ENCODE peak calls at places on chromosomes 11 and 22, in seven cellular contexts. U is Panc1, Q is HCT116, R is A549, K is GM23338, A is GM12878, H is HepG2. M is an unnamed sample.

GRCh38 chr11:122751298-122752070 is 86.8 kb upstream of the CRTAM start:
- DNase-seq in U (no peak), Q (no peak), R (no peak), K (no peak), A (no peak), H (no peak), M (no peak)

GRCh38 chr22:43090130-43090789 is 1.1 kb upstream of the TTLL1 start:
- DNase-seq in U (peak), Q (peak), R (peak), K (no peak), A (peak), H (peak), M (peak)

GRCh38 chr22:47092896-47093311 is 330.5 kb downstream of the TBC1D22A start:
- DNase-seq in U (no peak), Q (no peak), R (no peak), K (no peak), A (no peak), H (no peak), M (no peak)

GRCh38 chr11:65953471-65953870 is 8.1 kb upstream of the SART1 start:
- DNase-seq in U (no peak), Q (no peak), R (no peak), K (no peak), A (no peak), H (no peak), M (no peak)

GRCh38 chr22:24051568-24051967 is 40.5 kb downstream of the CABIN1 start:
- DNase-seq in U (no peak), Q (no peak), R (no peak), K (no peak), A (no peak), H (no peak), M (no peak)

GRCh38 chr11:57823859-57824258 is 62.3 kb downstream of the CTNND1 start:
- DNase-seq in U (no peak), Q (no peak), R (no peak), K (no peak), A (no peak), H (no peak), M (no peak)

GRCh38 chr22:19290400-19291217 is 910 bp downstream of the CLTCL1 start:
- DNase-seq in U (no peak), Q (no peak), R (no peak), K (peak), A (no peak), H (peak), M (peak)

GRCh38 chr11:93663021-93663420 is 1.5 kb downstream of the CEP295 start:
- DNase-seq in U (no peak), Q (no peak), R (no peak), K (no peak), A (no peak), H (no peak), M (no peak)

GRCh38 chr11:116510886-116511650 is 261.7 kb downstream of the BUD13 start:
- DNase-seq in U (no peak), Q (no peak), R (no peak), K (no peak), A (no peak), H (no peak), M (no peak)

GRCh38 chr11:67558084-67558772 is 25.4 kb upstream of the GSTP1 start:
- DNase-seq in U (no peak), Q (no peak), R (no peak), K (no peak), A (peak), H (peak), M (no peak)

GRCh38 chr11:128467610-128468041 is 119.7 kb downstream of the ETS1 start:
- DNase-seq in U (peak), Q (peak), R (peak), K (no peak), A (no peak), H (peak), M (no peak)

GRCh38 chr11:126840201-126840886 is 160.2 kb downstream of the KIRREL3 start:
- DNase-seq in U (no peak), Q (no peak), R (no peak), K (no peak), A (no peak), H (no peak), M (no peak)

GRCh38 chr11:94796863-94797262 is 28.7 kb downstream of the AMOTL1 start:
- DNase-seq in U (no peak), Q (no peak), R (no peak), K (no peak), A (no peak), H (no peak), M (no peak)

GRCh38 chr22:49619301-49619700 is 208.4 kb downstream of the BRD1 start:
- DNase-seq in U (no peak), Q (no peak), R (no peak), K (no peak), A (no peak), H (no peak), M (no peak)

GRCh38 chr11:99275521-99275920 is 254.8 kb downstream of the CNTN5 start:
- DNase-seq in U (no peak), Q (no peak), R (no peak), K (no peak), A (no peak), H (no peak), M (no peak)

GRCh38 chr22:33529424-33530113 is 390.7 kb downstream of the LARGE1 start:
- DNase-seq in U (no peak), Q (no peak), R (no peak), K (no peak), A (no peak), H (no peak), M (no peak)

GRCh38 chr11:44033411-44033850 is 14.3 kb upstream of the ACCSL start:
- DNase-seq in U (no peak), Q (no peak), R (no peak), K (no peak), A (no peak), H (no peak), M (no peak)

GRCh38 chr11:22459053-22459452 is 120.9 kb downstream of the SLC17A6 start:
- DNase-seq in U (no peak), Q (no peak), R (no peak), K (no peak), A (no peak), H (no peak), M (no peak)

GRCh38 chr22:47837703-47838102 is 1075.3 kb downstream of the TBC1D22A start:
- DNase-seq in U (no peak), Q (peak), R (no peak), K (peak), A (no peak), H (peak), M (peak)

GRCh38 chr11:28606930-28607329 is 498.7 kb downstream of the METTL15 start:
- DNase-seq in U (no peak), Q (no peak), R (no peak), K (peak), A (no peak), H (no peak), M (no peak)

GRCh38 chr11:111851636-111852035 is 19.7 kb downstream of the ALG9 start:
- DNase-seq in U (no peak), Q (no peak), R (no peak), K (peak), A (no peak), H (peak), M (no peak)

GRCh38 chr11:133951484-133952198 is 5.1 kb downstream of the IGSF9B start:
- DNase-seq in U (no peak), Q (no peak), R (no peak), K (peak), A (no peak), H (no peak), M (no peak)

GRCh38 chr11:9210922-9211320 is 54.2 kb downstream of the DENND5A start:
- DNase-seq in U (no peak), Q (no peak), R (no peak), K (no peak), A (peak), H (no peak), M (no peak)

GRCh38 chr11:11964774-11965150 is 43.7 kb downstream of the DKK3 start:
- DNase-seq in U (no peak), Q (no peak), R (no peak), K (no peak), A (no peak), H (no peak), M (no peak)

DNA sequence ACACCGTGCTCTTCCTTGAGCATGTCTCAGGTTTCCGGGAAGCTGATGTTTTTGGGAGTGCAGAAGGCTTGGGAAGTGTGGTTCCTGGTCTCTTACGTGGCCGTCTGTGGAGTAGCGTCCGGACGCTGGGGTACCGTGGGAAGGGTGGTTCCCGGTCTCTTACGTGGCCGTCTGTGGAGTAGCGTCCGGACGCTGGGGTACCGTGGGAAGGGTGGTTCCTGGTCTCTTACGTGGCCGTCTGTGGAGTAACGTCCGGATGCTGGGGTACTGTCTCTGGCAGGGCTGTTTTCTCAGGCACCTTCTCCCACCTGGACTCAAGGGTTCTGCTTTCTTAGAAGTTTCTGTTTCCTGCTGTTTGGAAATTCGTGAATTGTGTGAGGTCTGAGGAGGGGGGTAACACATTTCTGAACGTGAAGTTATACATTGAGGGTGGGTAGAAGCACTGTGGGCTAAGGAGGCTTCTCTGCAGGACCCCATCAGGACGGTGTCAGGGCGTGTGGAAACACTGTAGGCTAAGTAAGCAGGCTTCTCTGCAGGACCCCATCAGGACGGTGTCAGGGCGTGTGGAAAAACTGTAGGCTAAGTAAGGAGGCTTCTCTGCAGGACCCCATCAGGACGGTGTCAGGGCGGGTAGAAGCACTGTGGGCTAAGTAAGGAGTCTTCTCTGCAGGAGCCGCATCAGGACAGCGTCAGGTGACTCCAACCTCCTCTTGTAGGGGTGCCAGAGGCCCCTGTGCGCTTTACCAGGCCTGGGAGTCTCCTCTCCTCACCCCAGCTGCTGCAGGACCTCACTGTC is 5.3 kb upstream of the IFITM3 start:
- DNase-seq in U (no peak), Q (no peak), R (no peak), K (no peak), A (no peak), H (no peak), M (no peak)
- H3K4me3 ChIP-seq in U (no peak), Q (no peak), R (no peak), K (no peak), A (peak), H (no peak), M (no peak)

DNA sequence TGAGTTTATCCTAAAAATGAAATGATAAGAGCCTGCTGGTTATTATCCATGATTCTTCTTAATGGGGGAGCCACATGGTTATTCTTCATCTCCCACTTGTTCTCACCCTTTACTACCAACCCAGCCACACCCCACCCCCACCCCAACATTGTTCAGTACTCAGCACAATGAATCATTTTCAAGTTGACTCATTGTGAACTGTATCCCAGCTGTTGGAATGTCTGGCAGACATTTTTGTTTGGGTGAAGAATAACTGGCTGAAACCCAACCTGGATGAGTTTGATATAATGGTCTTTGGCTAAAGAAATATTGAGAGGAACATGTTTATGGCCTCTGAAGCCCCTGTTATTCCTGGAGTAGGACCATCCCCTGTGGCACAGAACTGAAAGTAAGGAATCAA is 136.2 kb downstream of the ELP4 start:
- DNase-seq in U (peak), Q (peak), R (peak), K (no peak), A (no peak), H (peak), M (no peak)
- TF ChIP-seq REST in U (no peak), Q (no peak), R (no peak), K (no peak), A (no peak), H (no peak), M (no peak)

GRCh38 chr11:1459739-1460395 is 26.7 kb downstream of the MOB2 start:
- DNase-seq in U (no peak), Q (no peak), R (no peak), K (no peak), A (no peak), H (no peak), M (no peak)

GRCh38 chr11:1462576-1462975 is 24.0 kb downstream of the MOB2 start:
- DNase-seq in U (no peak), Q (no peak), R (no peak), K (no peak), A (no peak), H (no peak), M (no peak)

GRCh38 chr11:1461806-1462455 is 24.6 kb downstream of the MOB2 start:
- DNase-seq in U (no peak), Q (no peak), R (no peak), K (no peak), A (no peak), H (no peak), M (no peak)

GRCh38 chr11:1460396-1460795 is 26.2 kb downstream of the MOB2 start:
- DNase-seq in U (no peak), Q (no peak), R (no peak), K (no peak), A (no peak), H (no peak), M (no peak)

DNA sequence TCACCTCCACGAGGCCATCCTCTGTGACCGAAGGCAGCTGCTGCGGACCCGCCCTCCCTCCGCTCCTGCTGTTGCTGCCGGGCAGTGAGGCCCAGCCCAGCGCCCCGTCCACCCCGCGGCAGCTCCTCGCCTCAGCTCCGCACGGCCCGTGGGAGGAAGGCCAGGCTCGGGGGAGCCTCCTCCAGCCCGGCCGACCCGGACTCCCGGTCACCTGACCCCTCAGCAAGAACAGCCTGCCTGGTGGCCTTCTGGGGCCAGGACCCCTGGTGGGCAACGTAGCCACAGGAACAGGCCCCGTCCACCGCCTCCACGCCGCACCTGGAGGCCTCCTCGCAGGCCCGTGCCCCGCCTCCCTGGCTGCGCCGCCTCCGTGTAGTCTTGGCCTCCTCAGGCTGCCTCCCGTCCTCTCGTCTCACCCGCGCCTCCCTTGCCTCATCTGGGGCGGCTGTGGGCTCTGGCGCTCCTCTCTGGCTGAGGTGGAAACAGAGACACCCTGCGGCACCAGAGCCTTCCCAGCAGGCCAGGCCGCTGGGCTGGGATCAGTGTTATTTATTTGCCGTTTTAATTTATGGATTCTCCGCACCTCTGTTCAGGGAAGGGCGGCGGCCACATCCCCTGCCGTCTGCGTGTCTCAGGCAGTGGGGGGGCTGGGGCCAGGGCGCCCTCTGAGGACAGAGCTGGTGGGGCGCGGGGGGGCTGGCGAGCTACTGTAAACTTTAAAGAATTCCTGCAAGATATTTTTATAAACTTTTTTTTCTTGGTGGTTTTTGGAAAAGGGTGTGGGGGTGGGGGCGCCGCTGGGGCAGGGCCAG is 25.4 kb downstream of the MOB2 start:
- DNase-seq in U (no peak), Q (no peak), R (no peak), K (no peak), A (no peak), H (no peak), M (no peak)
- H3K4me3 ChIP-seq in U (no peak), Q (no peak), R (no peak), K (no peak), A (no peak), H (no peak), M (no peak)

GRCh38 chr22:38881997-38882396 is 10.0 kb upstream of the CBX6 start:
- DNase-seq in U (no peak), Q (no peak), R (no peak), K (no peak), A (no peak), H (no peak), M (no peak)

GRCh38 chr22:38878001-38878400 is 6.0 kb upstream of the CBX6 start:
- DNase-seq in U (no peak), Q (no peak), R (no peak), K (no peak), A (no peak), H (no peak), M (no peak)

GRCh38 chr22:38881464-38881871 is 9.5 kb upstream of the CBX6 start:
- DNase-seq in U (no peak), Q (no peak), R (no peak), K (no peak), A (no peak), H (no peak), M (no peak)

GRCh38 chr22:38879102-38879729 is 7.2 kb upstream of the CBX6 start:
- DNase-seq in U (no peak), Q (no peak), R (no peak), K (no peak), A (no peak), H (no peak), M (peak)

GRCh38 chr22:38879961-38880360 is 7.9 kb upstream of the CBX6 start:
- DNase-seq in U (no peak), Q (no peak), R (no peak), K (no peak), A (no peak), H (no peak), M (no peak)
- TF ChIP-seq REST in U (no peak), Q (no peak), R (no peak), K (no peak), A (no peak), H (no peak), M (no peak)

M was measured in HL-60.